ENCODE peak calls at places on chromosomes 7 and 10, in five cellular contexts. Q is colonic mucosa, Y is suprapubic skin, L is ascending aorta, V is NT2/D1. D is an unnamed sample.
A peak's percentile ranks its signal among the peaks of the same experiment; 100 is the strongest.

GRCh38 chr10:42753126-42753506 is 29.5 kb upstream of the BMS1 start:
- DNase-seq in Q (peak; percentile 88), V (peak; percentile 50), Y (peak; percentile 82), L (peak; percentile 85), D (peak; percentile 74)

GRCh38 chr10:107616463-107617131 is 452.1 kb upstream of the SORCS1 start:
- DNase-seq in V (no peak), Q (no peak), L (no peak), Y (no peak), D (no peak)

GRCh38 chr7:93960986-93961385 is 39.5 kb downstream of the GNG11 start:
- DNase-seq in Y (no peak), V (no peak), L (no peak), Q (no peak), D (no peak)

GRCh38 chr10:103765981-103766380 is 89.4 kb downstream of the SH3PXD2A start:
- DNase-seq in Q (no peak), V (no peak), Y (no peak), L (no peak), D (peak; percentile 35)

GRCh38 chr10:117391436-117392205 is 16.4 kb upstream of the PDZD8 start:
- DNase-seq in Q (no peak), L (no peak), V (no peak), Y (no peak), D (no peak)

GRCh38 chr7:14899065-14899464 is 3.5 kb downstream of the DGKB start:
- DNase-seq in Q (no peak), L (no peak), Y (no peak), V (no peak), D (no peak)

GRCh38 chr10:11330383-11331020 is 280.9 kb downstream of the USP6NL start:
- DNase-seq in Q (no peak), Y (no peak), V (no peak), L (no peak), D (no peak)

GRCh38 chr7:111107576-111107975 is 16.6 kb downstream of the LRRN3 start:
- DNase-seq in Y (no peak), Q (no peak), L (no peak), V (no peak), D (no peak)

GRCh38 chr10:7153750-7154149 is 257.1 kb downstream of the SFMBT2 start:
- DNase-seq in V (no peak), L (no peak), Q (no peak), Y (no peak), D (no peak)

GRCh38 chr7:81111358-81111757 is 192.5 kb upstream of the SEMA3C start:
- DNase-seq in L (no peak), Q (no peak), Y (no peak), V (no peak), D (no peak)

GRCh38 chr10:125808047-125808446 is 15.0 kb downstream of the UROS start:
- DNase-seq in L (no peak), V (no peak), Q (no peak), Y (no peak), D (no peak)
- H3K36me3 ChIP-seq in L (peaks cover 45% of the 10 kb centered on the region), V (peaks cover 64% of the 10 kb centered on the region), Q (no peaks in the 10 kb centered on the region), Y (peaks cover 66% of the 10 kb centered on the region), D (peaks cover 11% of the 10 kb centered on the region)

GRCh38 chr10:100349672-100350071 is 2.6 kb downstream of the SCD start:
- DNase-seq in V (no peak), L (no peak), Y (no peak), Q (no peak), D (no peak)
- H3K4me3 ChIP-seq in V (peak overlapping the region; percentile 95), L (no peak overlapping the region), Y (no peak overlapping the region), Q (no peak overlapping the region), D (no peak overlapping the region)

GRCh38 chr7:99571768-99572167 is 13.3 kb downstream of the ZNF655 start:
- DNase-seq in Y (no peak), Q (no peak), V (no peak), L (no peak), D (no peak)

GRCh38 chr7:99576251-99576650 is 17.8 kb downstream of the ZNF655 start:
- DNase-seq in V (no peak), L (no peak), Q (no peak), Y (no peak), D (no peak)

GRCh38 chr7:99573257-99573656 is 14.8 kb downstream of the ZNF655 start:
- DNase-seq in Y (no peak), Q (no peak), L (no peak), V (no peak), D (no peak)
- H3K36me3 ChIP-seq in Y (peaks cover 41% of the 10 kb centered on the region), Q (peaks cover 20% of the 10 kb centered on the region), L (peaks cover 17% of the 10 kb centered on the region), V (peaks cover 64% of the 10 kb centered on the region), D (peaks cover 5% of the 10 kb centered on the region)

GRCh38 chr7:149683898-149684297 is 89.5 kb downstream of the ZNF467 start:
- DNase-seq in L (no peak), V (no peak), Y (no peak), Q (no peak), D (no peak)

GRCh38 chr7:149685455-149685854 is 87.9 kb downstream of the ZNF467 start:
- DNase-seq in Y (no peak), L (no peak), V (no peak), Q (no peak), D (no peak)

GRCh38 chr7:149686001-149686400 is 87.4 kb downstream of the ZNF467 start:
- DNase-seq in Q (no peak), L (no peak), Y (no peak), V (no peak), D (no peak)

GRCh38 chr7:149688836-149689590 is 84.4 kb downstream of the ZNF467 start:
- DNase-seq in Y (no peak), L (no peak), Q (no peak), V (no peak), D (no peak)

GRCh38 chr7:149686449-149686848 is 86.9 kb downstream of the ZNF467 start:
- DNase-seq in V (no peak), Q (no peak), L (no peak), Y (no peak), D (no peak)
- H3K4me3 ChIP-seq in V (no peak overlapping the region), Q (no peak overlapping the region), L (no peak overlapping the region), Y (no peak overlapping the region), D (no peak overlapping the region)

GRCh38 chr7:157348548-157348947 is 11.7 kb downstream of the DNAJB6 start:
- DNase-seq in L (no peak), Q (no peak), Y (no peak), V (no peak), D (no peak)
- H3K36me3 ChIP-seq in L (no peaks in the 10 kb centered on the region), Q (no peaks in the 10 kb centered on the region), Y (no peaks in the 10 kb centered on the region), V (peaks cover 6% of the 10 kb centered on the region), D (no peaks in the 10 kb centered on the region)

GRCh38 chr7:158549176-158549833 is 38.3 kb downstream of the PTPRN2 start:
- DNase-seq in V (no peak), L (no peak), Q (peak; percentile 22), Y (no peak), D (peak; percentile 21)
- H3K4me3 ChIP-seq in V (no peak overlapping the region), L (no peak overlapping the region), Q (no peak overlapping the region), Y (peak overlapping the region; percentile 18), D (no peak overlapping the region)

GRCh38 chr7:106265133-106265532 is 19.6 kb downstream of the NAMPT start:
- DNase-seq in V (no peak), Q (no peak), L (no peak), Y (no peak), D (no peak)
- H3K36me3 ChIP-seq in V (peaks cover 36% of the 10 kb centered on the region), Q (peaks cover 9% of the 10 kb centered on the region), L (peaks cover 49% of the 10 kb centered on the region), Y (peaks cover 83% of the 10 kb centered on the region), D (peaks cover 9% of the 10 kb centered on the region)

D was measured in small intestine.